ENCODE peak calls at places on chromosomes 3 and 15, in six cellular contexts. One of them, this sample, is unnamed.
A peak's percentile ranks its signal among the peaks of the same experiment; 100 is the strongest.

GRCh38 chr3:15631426-15632211 is 30.1 kb downstream of the BTD start:
- DNase-seq in mesendoderm: peak; percentile 53
- DNase-seq in neuronal stem cell: no peak
- DNase-seq in H9: peak; percentile 55
- DNase-seq in trophoblast cell: no peak
- DNase-seq in IMR-90: peak; percentile 39
- DNase-seq in this sample: no peak

GRCh38 chr3:156792945-156793344 is 33.2 kb upstream of the LEKR1 start:
- DNase-seq in neuronal stem cell: no peak
- DNase-seq in H9: no peak
- DNase-seq in mesendoderm: peak; percentile 10
- DNase-seq in IMR-90: no peak
- DNase-seq in trophoblast cell: no peak
- DNase-seq in this sample: no peak

GRCh38 chr3:168865022-168865551 is 769.4 kb upstream of the GOLIM4 start:
- DNase-seq in trophoblast cell: peak; percentile 71
- DNase-seq in neuronal stem cell: peak; percentile 29
- DNase-seq in IMR-90: peak; percentile 48
- DNase-seq in H9: no peak
- DNase-seq in mesendoderm: peak; percentile 28
- DNase-seq in this sample: no peak

GRCh38 chr15:74275957-74276356 is 39.8 kb downstream of the CCDC33 start:
- DNase-seq in neuronal stem cell: no peak
- DNase-seq in IMR-90: no peak
- DNase-seq in trophoblast cell: no peak
- DNase-seq in mesendoderm: peak; percentile 67
- DNase-seq in H9: peak; percentile 48
- DNase-seq in this sample: no peak

GRCh38 chr3:182479335-182479734 is 314.0 kb upstream of the ATP11B start:
- DNase-seq in H9: no peak
- DNase-seq in neuronal stem cell: no peak
- DNase-seq in trophoblast cell: no peak
- DNase-seq in IMR-90: no peak
- DNase-seq in mesendoderm: no peak
- DNase-seq in this sample: no peak

GRCh38 chr3:126287536-126288181 is 69.5 kb downstream of the KLF15 start:
- DNase-seq in trophoblast cell: peak; percentile 40
- DNase-seq in H9: peak; percentile 85
- DNase-seq in mesendoderm: peak; percentile 79
- DNase-seq in neuronal stem cell: peak; percentile 58
- DNase-seq in IMR-90: peak; percentile 28
- DNase-seq in this sample: peak; percentile 34

GRCh38 chr3:184440161-184440560 is 60.3 kb downstream of the CHRD start:
- DNase-seq in H9: no peak
- DNase-seq in IMR-90: no peak
- DNase-seq in neuronal stem cell: no peak
- DNase-seq in mesendoderm: no peak
- DNase-seq in trophoblast cell: peak; percentile 77
- DNase-seq in this sample: no peak

GRCh38 chr15:56052389-56053045 is 59.1 kb upstream of the NEDD4 start:
- DNase-seq in mesendoderm: peak; percentile 66
- DNase-seq in IMR-90: peak; percentile 68
- DNase-seq in neuronal stem cell: no peak
- DNase-seq in H9: no peak
- DNase-seq in trophoblast cell: peak; percentile 95
- DNase-seq in this sample: no peak

GRCh38 chr3:46396129-46396528 is 10.7 kb downstream of the CCR5AS start:
- DNase-seq in H9: no peak
- DNase-seq in mesendoderm: no peak
- DNase-seq in IMR-90: no peak
- DNase-seq in trophoblast cell: no peak
- DNase-seq in neuronal stem cell: no peak
- DNase-seq in this sample: no peak

GRCh38 chr15:35717721-35718120 is 171.8 kb upstream of the DPH6 start:
- DNase-seq in IMR-90: no peak
- DNase-seq in trophoblast cell: no peak
- DNase-seq in mesendoderm: peak; percentile 47
- DNase-seq in neuronal stem cell: no peak
- DNase-seq in H9: no peak
- DNase-seq in this sample: no peak

DNA sequence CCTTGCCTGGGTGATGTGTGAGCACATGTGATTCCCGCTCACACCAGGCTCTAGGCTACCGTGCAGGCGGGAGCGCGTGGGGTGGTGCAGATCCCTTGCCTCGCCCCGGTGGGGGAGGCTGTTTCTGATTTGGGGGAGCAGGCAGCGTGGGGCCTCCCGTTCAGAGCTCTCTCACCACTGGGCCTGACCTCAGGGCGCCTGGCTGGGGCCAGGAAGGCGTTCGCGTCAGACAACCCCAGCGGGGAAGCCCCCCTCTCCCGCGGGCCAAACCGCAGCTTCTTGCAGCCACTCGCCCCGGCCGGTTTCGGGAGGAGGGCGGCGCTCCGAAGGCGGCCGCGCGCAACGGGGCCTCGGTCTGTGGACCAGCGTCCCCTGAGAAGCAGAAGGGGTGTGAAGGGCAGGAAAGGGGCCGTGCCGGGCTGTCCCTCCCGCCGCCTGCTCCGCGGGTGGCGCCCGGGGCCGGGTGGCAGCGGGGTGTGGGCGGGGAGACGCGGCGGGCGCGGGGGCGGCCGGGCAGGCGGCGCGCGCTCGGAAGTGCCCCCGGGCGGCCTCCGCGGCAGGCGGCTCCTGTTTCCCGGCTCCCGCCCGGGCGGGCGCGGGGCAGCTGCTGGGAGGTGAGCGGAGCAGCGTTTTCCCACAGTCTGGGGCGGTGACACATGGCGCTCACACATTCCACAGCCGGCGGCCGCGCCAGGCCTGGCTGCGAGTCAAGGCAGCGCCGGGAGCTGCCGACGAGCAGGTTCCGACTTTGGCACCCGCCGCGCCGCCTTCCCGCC is 65.1 kb upstream of the HES1 start:
- DNase-seq in IMR-90: peak; percentile 87
- DNase-seq in neuronal stem cell: peak; percentile 68
- DNase-seq in H9: peak; percentile 66
- DNase-seq in trophoblast cell: peak; percentile 91
- DNase-seq in mesendoderm: peak; percentile 93
- DNase-seq in this sample: peak; percentile 73
- H4K8ac ChIP-seq in IMR-90: no peak overlapping the region
- H4K8ac ChIP-seq in neuronal stem cell: no peak overlapping the region
- H4K8ac ChIP-seq in H9: no peak overlapping the region
- H4K8ac ChIP-seq in trophoblast cell: peak overlapping the region; percentile 55
- H4K8ac ChIP-seq in mesendoderm: no peak overlapping the region
- H4K8ac ChIP-seq in this sample: peak overlapping the region; percentile 94

DNA sequence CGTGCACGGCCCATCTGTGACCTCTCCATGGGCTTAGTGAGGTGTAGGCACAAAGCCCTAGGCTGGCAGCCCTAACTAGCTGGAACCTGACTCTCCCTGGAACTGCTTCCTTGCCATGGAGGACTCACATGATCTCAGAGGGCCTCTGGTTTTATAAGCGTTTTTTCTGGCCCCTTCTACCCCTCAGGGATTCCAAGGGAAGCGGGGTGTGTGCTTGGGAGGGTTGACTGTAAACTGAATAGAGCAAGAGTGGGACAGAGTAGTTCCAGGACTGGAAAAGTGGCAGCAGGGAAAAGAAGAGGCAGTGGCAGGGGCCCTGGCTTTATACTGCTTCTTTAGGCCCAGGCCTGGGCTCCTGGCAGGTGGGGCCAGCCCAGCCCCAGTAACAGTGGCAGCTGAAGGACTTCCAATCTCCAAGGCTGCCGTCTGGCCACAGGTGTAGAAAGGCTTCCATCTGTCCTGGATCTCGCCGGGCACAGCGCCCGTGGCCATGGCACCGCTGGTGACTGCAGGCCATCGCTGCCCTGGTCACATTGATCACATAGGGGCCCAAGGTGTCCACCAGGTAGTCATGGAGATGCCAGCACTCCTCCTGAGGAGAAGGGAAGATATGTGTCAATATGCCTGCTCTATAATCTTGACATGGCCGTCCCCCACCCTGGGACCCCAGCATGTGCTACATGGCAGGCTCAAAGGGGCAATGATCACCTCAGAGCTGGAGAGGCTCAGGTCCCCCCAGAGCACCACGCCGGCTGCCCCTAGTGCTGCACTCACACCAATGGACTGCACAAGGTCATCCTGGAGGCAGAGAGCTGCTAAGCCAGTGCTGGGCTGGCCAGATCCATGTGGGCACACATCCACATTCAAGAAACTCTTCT is 934 bp upstream of the IFRD2 start:
- DNase-seq in mesendoderm: no peak
- DNase-seq in neuronal stem cell: no peak
- DNase-seq in trophoblast cell: no peak
- DNase-seq in IMR-90: no peak
- DNase-seq in H9: no peak
- DNase-seq in this sample: no peak
- H4K8ac ChIP-seq in mesendoderm: no peak overlapping the region
- H4K8ac ChIP-seq in neuronal stem cell: peak overlapping the region; percentile 89
- H4K8ac ChIP-seq in trophoblast cell: peak overlapping the region; percentile 93
- H4K8ac ChIP-seq in IMR-90: peak overlapping the region; percentile 85
- H4K8ac ChIP-seq in H9: no peak overlapping the region
- H4K8ac ChIP-seq in this sample: peak overlapping the region; percentile 41

GRCh38 chr3:194487289-194488006 is 646 bp upstream of the ATP13A3 start:
- DNase-seq in IMR-90: no peak
- DNase-seq in mesendoderm: no peak
- DNase-seq in trophoblast cell: peak; percentile 83
- DNase-seq in neuronal stem cell: no peak
- DNase-seq in H9: peak; percentile 57
- DNase-seq in this sample: no peak
- H4K8ac ChIP-seq in IMR-90: peak overlapping the region; percentile 66
- H4K8ac ChIP-seq in mesendoderm: no peak overlapping the region
- H4K8ac ChIP-seq in trophoblast cell: peak overlapping the region; percentile 22
- H4K8ac ChIP-seq in neuronal stem cell: no peak overlapping the region
- H4K8ac ChIP-seq in H9: no peak overlapping the region
- H4K8ac ChIP-seq in this sample: peak overlapping the region; percentile 60

DNA sequence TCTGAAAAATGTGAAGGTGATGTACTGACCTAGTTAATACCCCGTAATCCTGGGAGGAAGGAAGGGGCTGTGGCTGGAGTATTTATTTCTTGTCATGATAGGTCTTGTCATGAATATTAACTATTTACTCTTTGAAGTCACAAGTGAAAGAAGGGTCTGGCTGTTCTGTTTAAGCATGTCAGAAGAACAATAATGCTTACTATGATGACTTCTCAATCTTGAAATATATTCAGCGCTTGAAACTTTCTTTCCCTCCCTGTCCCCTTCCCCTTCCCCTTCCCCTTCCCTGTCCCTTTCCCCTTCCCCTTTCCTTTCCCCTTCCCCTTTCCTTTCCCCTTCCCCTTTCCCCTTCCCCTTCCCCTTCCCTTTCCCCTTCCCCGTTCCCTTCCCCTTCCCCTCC is 153.9 kb downstream of the PPM1L start:
- DNase-seq in IMR-90: no peak
- DNase-seq in trophoblast cell: no peak
- DNase-seq in mesendoderm: no peak
- DNase-seq in H9: no peak
- DNase-seq in neuronal stem cell: no peak
- DNase-seq in this sample: no peak
- H4K8ac ChIP-seq in IMR-90: no peak overlapping the region
- H4K8ac ChIP-seq in trophoblast cell: no peak overlapping the region
- H4K8ac ChIP-seq in mesendoderm: no peak overlapping the region
- H4K8ac ChIP-seq in H9: no peak overlapping the region
- H4K8ac ChIP-seq in neuronal stem cell: no peak overlapping the region
- H4K8ac ChIP-seq in this sample: no peak overlapping the region

GRCh38 chr3:129893616-129894070 is at the start of gene TMCC1:
- DNase-seq in mesendoderm: peak; percentile 96
- DNase-seq in neuronal stem cell: peak; percentile 86
- DNase-seq in IMR-90: peak; percentile 64
- DNase-seq in H9: peak; percentile 93
- DNase-seq in trophoblast cell: peak; percentile 97
- DNase-seq in this sample: peak; percentile 85

GRCh38 chr3:129890125-129890524 is 3.4 kb downstream of the TMCC1 start:
- DNase-seq in IMR-90: no peak
- DNase-seq in H9: no peak
- DNase-seq in neuronal stem cell: no peak
- DNase-seq in trophoblast cell: no peak
- DNase-seq in mesendoderm: no peak
- DNase-seq in this sample: no peak

GRCh38 chr3:129892857-129893615 is 475 bp downstream of the TMCC1 start:
- DNase-seq in IMR-90: no peak
- DNase-seq in neuronal stem cell: peak; percentile 72
- DNase-seq in trophoblast cell: peak; percentile 70
- DNase-seq in mesendoderm: peak; percentile 86
- DNase-seq in H9: peak; percentile 65
- DNase-seq in this sample: no peak

GRCh38 chr3:129890891-129891290 is 2.6 kb downstream of the TMCC1 start:
- DNase-seq in trophoblast cell: no peak
- DNase-seq in H9: no peak
- DNase-seq in mesendoderm: no peak
- DNase-seq in IMR-90: no peak
- DNase-seq in neuronal stem cell: no peak
- DNase-seq in this sample: no peak

DNA sequence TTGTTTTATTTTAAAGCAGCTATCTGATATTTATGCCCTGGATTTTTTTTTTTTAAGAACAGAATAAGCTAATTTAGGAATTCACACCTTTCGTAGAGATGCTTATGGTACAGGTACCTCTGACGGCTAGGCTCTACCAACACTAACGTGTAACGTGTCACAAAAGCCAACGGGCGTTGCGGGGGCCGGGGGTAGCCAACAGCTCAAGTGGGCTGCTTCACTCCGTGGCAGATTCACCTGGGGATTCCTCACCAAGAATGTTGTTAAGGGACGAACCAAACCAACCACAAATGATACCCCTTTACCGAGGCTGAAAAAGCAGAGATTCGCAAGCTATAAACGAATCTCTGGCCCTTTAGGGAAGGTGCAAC is 1.0 kb downstream of the TMCC1 start:
- DNase-seq in H9: no peak
- DNase-seq in IMR-90: no peak
- DNase-seq in mesendoderm: no peak
- DNase-seq in neuronal stem cell: no peak
- DNase-seq in trophoblast cell: peak; percentile 4
- DNase-seq in this sample: no peak
- H4K8ac ChIP-seq in H9: no peak overlapping the region
- H4K8ac ChIP-seq in IMR-90: peak overlapping the region; percentile 83
- H4K8ac ChIP-seq in mesendoderm: no peak overlapping the region
- H4K8ac ChIP-seq in neuronal stem cell: no peak overlapping the region
- H4K8ac ChIP-seq in trophoblast cell: peak overlapping the region; percentile 90
- H4K8ac ChIP-seq in this sample: peak overlapping the region; percentile 98